ENCODE peak calls at places on chromosomes 1 and 21, in seven cellular contexts. J is brain microvascular endothelial cell, H is transverse colon, S is NT2/D1, E is Panc1, Y is hepatocyte, C is heart left ventricle. O is an unnamed sample.

GRCh38 chr1:35047188-35047858 is 15.6 kb upstream of the ZMYM6 start:
- DNase-seq in H (no peak), C (no peak), Y (no peak), E (no peak), J (peak; percentile 94), S (no peak), O (no peak)

GRCh38 chr1:25795955-25796806 is 3.8 kb upstream of the SELENON start:
- DNase-seq in J (no peak), S (no peak), Y (no peak), E (no peak), H (no peak), C (no peak), O (peak; percentile 20)

GRCh38 chr1:214952648-214953047 is 129.9 kb upstream of the KCNK2 start:
- DNase-seq in Y (no peak), J (no peak), C (no peak), E (no peak), H (no peak), S (peak; percentile 57), O (no peak)

GRCh38 chr1:173205146-173206051 is 1.7 kb downstream of the TNFSF4 start:
- DNase-seq in S (no peak), J (peak; percentile 88), C (no peak), H (no peak), E (no peak), Y (peak; percentile 51), O (peak; percentile 19)

GRCh38 chr1:214658785-214659184 is 55.8 kb downstream of the CENPF start:
- DNase-seq in S (no peak), E (no peak), J (peak; percentile 46), H (no peak), C (no peak), Y (peak; percentile 58), O (peak; percentile 6)

GRCh38 chr1:212186427-212187207 is 98.6 kb upstream of the PPP2R5A start:
- DNase-seq in E (no peak), S (no peak), C (no peak), H (peak; percentile 30), Y (no peak), J (no peak), O (peak; percentile 83)

GRCh38 chr1:201653238-201653637 is 114.3 kb downstream of the NAV1 start:
- DNase-seq in H (no peak), Y (no peak), E (no peak), S (no peak), J (no peak), C (no peak), O (no peak)

GRCh38 chr1:198443374-198444233 is 96.9 kb downstream of the ATP6V1G3 start:
- DNase-seq in E (peak; percentile 91), S (no peak), J (peak; percentile 91), H (no peak), Y (peak; percentile 26), C (no peak), O (no peak)

GRCh38 chr1:228182296-228183030 is 16.9 kb downstream of the IBA57 start:
- DNase-seq in S (no peak), C (no peak), H (no peak), E (no peak), Y (no peak), J (no peak), O (no peak)

GRCh38 chr21:45153358-45154318 is 79.3 kb downstream of the ADARB1 start:
- DNase-seq in E (no peak), Y (no peak), S (no peak), J (no peak), C (peak; percentile 43), H (no peak), O (peak; percentile 11)

GRCh38 chr1:42035205-42035829 is 116.6 kb upstream of the HIVEP3 start:
- DNase-seq in H (no peak), E (no peak), C (peak; percentile 86), J (peak; percentile 34), Y (peak; percentile 90), S (peak; percentile 72), O (peak; percentile 26)

GRCh38 chr1:20212685-20213331 is 26.5 kb upstream of the PLA2G2C start:
- DNase-seq in C (peak; percentile 83), Y (peak; percentile 86), S (peak; percentile 77), E (no peak), J (no peak), H (peak; percentile 81), O (peak; percentile 75)

GRCh38 chr1:53123462-53124129 is 18.8 kb downstream of the SLC1A7 start:
- DNase-seq in E (no peak), Y (no peak), J (no peak), C (peak; percentile 82), S (no peak), H (no peak), O (no peak)

GRCh38 chr1:113391643-113392271 is 1.4 kb downstream of the MAGI3 start:
- DNase-seq in H (peak; percentile 26), Y (peak; percentile 38), C (no peak), E (no peak), S (no peak), J (no peak), O (peak; percentile 72)

GRCh38 chr1:39570477-39571177 is 6.0 kb downstream of the PABPC4 start:
- DNase-seq in E (no peak), C (no peak), S (no peak), H (no peak), J (no peak), Y (no peak), O (no peak)
- H3K36me3 ChIP-seq in E (peaks cover 56% of the 10 kb centered on the region), C (peaks cover 85% of the 10 kb centered on the region), S (peaks cover 98% of the 10 kb centered on the region), H (peaks cover 42% of the 10 kb centered on the region), J (peaks cover 79% of the 10 kb centered on the region), Y (peaks cover 10% of the 10 kb centered on the region), O (peaks cover 35% of the 10 kb centered on the region)

GRCh38 chr1:179530352-179530751 is 45.4 kb downstream of the NPHS2 start:
- DNase-seq in C (no peak), J (no peak), Y (no peak), E (no peak), H (no peak), S (no peak), O (no peak)
- H3K36me3 ChIP-seq in C (no peaks in the 10 kb centered on the region), J (no peaks in the 10 kb centered on the region), Y (no peaks in the 10 kb centered on the region), E (no peaks in the 10 kb centered on the region), H (no peaks in the 10 kb centered on the region), S (no peaks in the 10 kb centered on the region), O (no peaks in the 10 kb centered on the region)

DNA sequence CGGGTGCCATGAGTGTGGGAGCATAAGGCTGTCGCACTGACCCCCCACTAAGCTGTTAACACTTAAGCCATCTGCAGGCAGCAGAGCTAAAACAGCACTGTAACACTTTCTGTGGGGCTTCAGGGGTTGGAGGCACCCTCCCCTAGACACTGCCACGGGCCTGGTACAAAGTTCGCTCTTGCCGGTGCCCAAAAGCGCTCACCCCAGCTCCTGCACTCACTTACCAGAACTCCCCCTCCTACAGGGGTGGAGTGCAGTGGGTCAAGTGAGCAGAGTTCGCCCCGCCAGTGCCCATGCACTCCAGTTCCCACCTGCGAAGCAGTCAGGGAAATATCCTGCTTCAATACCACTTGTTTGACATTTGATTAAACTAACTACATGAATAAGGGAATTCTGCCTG is 46.3 kb upstream of the CFAP298 start:
- DNase-seq in E (no peak), H (no peak), Y (no peak), J (no peak), S (no peak), C (no peak), O (no peak)
- H3K36me3 ChIP-seq in E (no peaks in the 10 kb centered on the region), H (peaks cover 21% of the 10 kb centered on the region), Y (no peaks in the 10 kb centered on the region), J (peaks cover 3% of the 10 kb centered on the region), S (peaks cover 25% of the 10 kb centered on the region), C (peaks cover 83% of the 10 kb centered on the region), O (peaks cover 2% of the 10 kb centered on the region)

GRCh38 chr1:12505176-12505575 is 112.8 kb downstream of the DHRS3 start:
- DNase-seq in S (no peak), H (no peak), E (no peak), Y (no peak), J (no peak), C (no peak), O (no peak)

GRCh38 chr1:12502300-12503109 is 115.5 kb downstream of the DHRS3 start:
- DNase-seq in S (no peak), E (no peak), J (no peak), C (no peak), Y (no peak), H (no peak), O (no peak)

GRCh38 chr1:12503709-12504108 is 114.3 kb downstream of the DHRS3 start:
- DNase-seq in J (no peak), H (no peak), C (no peak), E (no peak), Y (no peak), S (no peak), O (no peak)

GRCh38 chr1:12499574-12500245 is 118.3 kb downstream of the DHRS3 start:
- DNase-seq in J (no peak), H (no peak), S (no peak), C (no peak), Y (no peak), E (no peak), O (no peak)

DNA sequence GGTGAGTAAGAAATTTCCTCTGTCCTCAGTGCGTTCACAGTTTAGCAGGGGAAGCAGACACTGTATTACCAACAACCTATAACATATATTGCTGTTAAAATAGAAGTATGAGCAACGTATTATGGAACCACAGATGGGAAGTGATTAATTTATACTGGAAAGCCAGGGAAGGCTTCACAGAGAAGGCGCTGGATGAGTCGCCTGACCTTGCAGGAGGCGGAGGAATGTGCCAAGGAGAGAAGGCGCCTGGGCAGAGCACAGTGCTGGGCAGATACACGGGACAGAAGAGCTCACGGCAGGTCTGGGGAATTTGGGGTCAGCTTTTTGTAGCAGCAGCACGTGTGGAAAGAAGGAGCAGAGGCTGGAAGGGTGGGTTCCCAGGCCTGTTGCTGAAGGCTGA is 116.3 kb downstream of the DHRS3 start:
- DNase-seq in C (no peak), J (peak; percentile 66), E (no peak), Y (no peak), H (no peak), S (no peak), O (no peak)
- H3K36me3 ChIP-seq in C (peaks cover 54% of the 10 kb centered on the region), J (peaks cover 13% of the 10 kb centered on the region), E (no peaks in the 10 kb centered on the region), Y (no peaks in the 10 kb centered on the region), H (peaks cover 5% of the 10 kb centered on the region), S (no peaks in the 10 kb centered on the region), O (no peaks in the 10 kb centered on the region)

GRCh38 chr1:16256478-16256877 is 19.5 kb upstream of the CPLANE2 start:
- DNase-seq in S (no peak), C (no peak), H (no peak), Y (no peak), J (no peak), E (no peak), O (no peak)

GRCh38 chr1:16252912-16253311 is 15.9 kb upstream of the CPLANE2 start:
- DNase-seq in E (no peak), J (no peak), C (no peak), S (no peak), Y (no peak), H (no peak), O (no peak)

GRCh38 chr1:16253332-16253922 is 16.4 kb upstream of the CPLANE2 start:
- DNase-seq in C (no peak), H (no peak), S (no peak), Y (no peak), J (no peak), E (no peak), O (no peak)

GRCh38 chr1:16251381-16251780 is 14.4 kb upstream of the CPLANE2 start:
- DNase-seq in J (no peak), S (no peak), C (no peak), H (no peak), E (no peak), Y (no peak), O (no peak)

GRCh38 chr1:16254263-16254948 is 17.4 kb upstream of the CPLANE2 start:
- DNase-seq in S (no peak), J (no peak), C (no peak), H (no peak), Y (no peak), E (no peak), O (no peak)
- H3K36me3 ChIP-seq in S (peaks cover 59% of the 10 kb centered on the region), J (peaks cover 16% of the 10 kb centered on the region), C (peaks cover 60% of the 10 kb centered on the region), H (peaks cover 28% of the 10 kb centered on the region), Y (no peaks in the 10 kb centered on the region), E (peaks cover 13% of the 10 kb centered on the region), O (peaks cover 10% of the 10 kb centered on the region)